ENCODE peak calls at places on chromosomes 12 and 14, in seven cellular contexts. One of them, this sample, is unnamed.

GRCh38 chr12:63779498-63780481 is at the start of gene RXYLT1:
- DNase-seq in HepG2: peak
- DNase-seq in brain microvascular endothelial cell: peak
- DNase-seq in AG04450: peak
- DNase-seq in DND-41: peak
- DNase-seq in left lung: peak
- DNase-seq in cardiac muscle cell: peak
- DNase-seq in this sample: peak

GRCh38 chr12:68932701-68933563 is at the start of gene CPM:
- DNase-seq in brain microvascular endothelial cell: peak
- DNase-seq in left lung: peak
- DNase-seq in HepG2: no peak
- DNase-seq in cardiac muscle cell: peak
- DNase-seq in DND-41: no peak
- DNase-seq in AG04450: no peak
- DNase-seq in this sample: peak

GRCh38 chr12:90233168-90234100 is 524.8 kb upstream of the ATP2B1 start:
- DNase-seq in HepG2: no peak
- DNase-seq in left lung: no peak
- DNase-seq in DND-41: no peak
- DNase-seq in brain microvascular endothelial cell: no peak
- DNase-seq in cardiac muscle cell: peak
- DNase-seq in AG04450: no peak
- DNase-seq in this sample: no peak

GRCh38 chr12:124861492-124861891 is 2.2 kb downstream of the SCARB1 start:
- DNase-seq in cardiac muscle cell: peak
- DNase-seq in left lung: no peak
- DNase-seq in DND-41: no peak
- DNase-seq in AG04450: no peak
- DNase-seq in brain microvascular endothelial cell: peak
- DNase-seq in HepG2: no peak
- DNase-seq in this sample: peak

GRCh38 chr14:59195898-59196297 is 7.4 kb downstream of the DAAM1 start:
- DNase-seq in DND-41: no peak
- DNase-seq in HepG2: no peak
- DNase-seq in AG04450: no peak
- DNase-seq in cardiac muscle cell: no peak
- DNase-seq in left lung: no peak
- DNase-seq in brain microvascular endothelial cell: no peak
- DNase-seq in this sample: no peak

GRCh38 chr14:86050072-86050683 is 520.2 kb downstream of the FLRT2 start:
- DNase-seq in AG04450: no peak
- DNase-seq in cardiac muscle cell: no peak
- DNase-seq in brain microvascular endothelial cell: no peak
- DNase-seq in DND-41: no peak
- DNase-seq in left lung: no peak
- DNase-seq in HepG2: no peak
- DNase-seq in this sample: no peak

GRCh38 chr14:58752782-58753181 is 115.0 kb downstream of the DACT1 start:
- DNase-seq in DND-41: no peak
- DNase-seq in left lung: peak
- DNase-seq in AG04450: no peak
- DNase-seq in brain microvascular endothelial cell: no peak
- DNase-seq in HepG2: peak
- DNase-seq in cardiac muscle cell: peak
- DNase-seq in this sample: no peak

GRCh38 chr14:101599234-101599885 is 38.1 kb downstream of the DIO3 start:
- DNase-seq in cardiac muscle cell: no peak
- DNase-seq in DND-41: peak
- DNase-seq in left lung: no peak
- DNase-seq in AG04450: no peak
- DNase-seq in brain microvascular endothelial cell: no peak
- DNase-seq in HepG2: no peak
- DNase-seq in this sample: no peak

GRCh38 chr14:101790232-101790631 is 28.7 kb downstream of the PPP2R5C start:
- DNase-seq in HepG2: no peak
- DNase-seq in brain microvascular endothelial cell: no peak
- DNase-seq in left lung: no peak
- DNase-seq in cardiac muscle cell: no peak
- DNase-seq in DND-41: no peak
- DNase-seq in AG04450: no peak
- DNase-seq in this sample: no peak

GRCh38 chr14:67926821-67927220 is 107.2 kb downstream of the RAD51B start:
- DNase-seq in DND-41: no peak
- DNase-seq in brain microvascular endothelial cell: peak
- DNase-seq in AG04450: no peak
- DNase-seq in left lung: no peak
- DNase-seq in cardiac muscle cell: no peak
- DNase-seq in HepG2: no peak
- DNase-seq in this sample: no peak

GRCh38 chr12:52837341-52837741 is 3.2 kb upstream of the KRT79 start:
- DNase-seq in AG04450: peak
- DNase-seq in brain microvascular endothelial cell: peak
- DNase-seq in cardiac muscle cell: peak
- DNase-seq in HepG2: no peak
- DNase-seq in left lung: no peak
- DNase-seq in DND-41: no peak
- DNase-seq in this sample: peak

GRCh38 chr12:32089156-32089950 is 17.3 kb upstream of the BICD1 start:
- DNase-seq in brain microvascular endothelial cell: no peak
- DNase-seq in cardiac muscle cell: no peak
- DNase-seq in left lung: no peak
- DNase-seq in HepG2: no peak
- DNase-seq in AG04450: no peak
- DNase-seq in DND-41: no peak
- DNase-seq in this sample: no peak

GRCh38 chr12:57821474-57822214 is 3.1 kb upstream of the AVIL start:
- DNase-seq in cardiac muscle cell: no peak
- DNase-seq in brain microvascular endothelial cell: no peak
- DNase-seq in DND-41: no peak
- DNase-seq in AG04450: no peak
- DNase-seq in HepG2: no peak
- DNase-seq in left lung: no peak
- DNase-seq in this sample: no peak

GRCh38 chr14:33862261-33862802 is 88.5 kb downstream of the EGLN3 start:
- DNase-seq in HepG2: no peak
- DNase-seq in DND-41: no peak
- DNase-seq in AG04450: no peak
- DNase-seq in brain microvascular endothelial cell: no peak
- DNase-seq in cardiac muscle cell: no peak
- DNase-seq in left lung: no peak
- DNase-seq in this sample: no peak

GRCh38 chr12:121713257-121714155 is 954 bp downstream of the TMEM120B start:
- DNase-seq in left lung: peak
- DNase-seq in cardiac muscle cell: peak
- DNase-seq in HepG2: no peak
- DNase-seq in DND-41: no peak
- DNase-seq in brain microvascular endothelial cell: no peak
- DNase-seq in AG04450: no peak
- DNase-seq in this sample: no peak

GRCh38 chr14:71206766-71207371 is 299.6 kb downstream of the PCNX1 start:
- DNase-seq in DND-41: no peak
- DNase-seq in HepG2: no peak
- DNase-seq in left lung: no peak
- DNase-seq in AG04450: peak
- DNase-seq in brain microvascular endothelial cell: peak
- DNase-seq in cardiac muscle cell: peak
- DNase-seq in this sample: peak

GRCh38 chr14:59244581-59244980 is 56.1 kb downstream of the DAAM1 start:
- DNase-seq in HepG2: no peak
- DNase-seq in cardiac muscle cell: no peak
- DNase-seq in AG04450: no peak
- DNase-seq in left lung: no peak
- DNase-seq in DND-41: no peak
- DNase-seq in brain microvascular endothelial cell: no peak
- DNase-seq in this sample: no peak

GRCh38 chr12:50283230-50283923 is at the start of gene LIMA1:
- DNase-seq in AG04450: peak
- DNase-seq in brain microvascular endothelial cell: peak
- DNase-seq in left lung: peak
- DNase-seq in cardiac muscle cell: peak
- DNase-seq in DND-41: peak
- DNase-seq in HepG2: peak
- DNase-seq in this sample: peak
- TF ChIP-seq CTCF in AG04450: peak
- TF ChIP-seq CTCF in brain microvascular endothelial cell: no peak
- TF ChIP-seq CTCF in left lung: no peak
- TF ChIP-seq CTCF in cardiac muscle cell: no peak
- TF ChIP-seq CTCF in DND-41: peak
- TF ChIP-seq CTCF in HepG2: peak
- TF ChIP-seq CTCF in this sample: peak

DNA sequence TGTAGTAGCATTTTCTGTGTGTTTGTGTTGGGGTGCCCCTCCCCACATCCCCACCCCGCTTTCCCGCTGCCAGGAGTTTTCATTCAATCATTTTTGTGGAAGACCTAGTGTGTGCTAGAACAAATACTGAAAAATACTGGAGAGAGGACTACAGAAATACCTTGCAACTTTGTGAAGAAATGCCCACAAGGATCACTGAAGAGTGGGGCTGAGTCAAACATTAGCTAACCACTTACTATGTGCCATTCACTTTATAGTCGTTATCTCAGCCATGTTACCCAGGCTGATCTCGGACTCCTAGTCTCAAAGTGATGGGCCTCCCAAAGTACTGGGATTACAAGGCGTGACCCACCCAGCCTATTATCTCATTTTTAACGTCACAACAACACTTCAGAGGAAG is 559 bp upstream of the LMBR1L start:
- DNase-seq in DND-41: no peak
- DNase-seq in AG04450: no peak
- DNase-seq in HepG2: no peak
- DNase-seq in brain microvascular endothelial cell: no peak
- DNase-seq in cardiac muscle cell: no peak
- DNase-seq in left lung: no peak
- DNase-seq in this sample: no peak
- H3K4me3 ChIP-seq in DND-41: peak
- H3K4me3 ChIP-seq in AG04450: peak
- H3K4me3 ChIP-seq in HepG2: peak
- H3K4me3 ChIP-seq in brain microvascular endothelial cell: peak
- H3K4me3 ChIP-seq in cardiac muscle cell: peak
- H3K4me3 ChIP-seq in left lung: peak
- H3K4me3 ChIP-seq in this sample: peak

GRCh38 chr12:13443498-13443897 is 247.0 kb downstream of the EMP1 start:
- DNase-seq in DND-41: no peak
- DNase-seq in left lung: no peak
- DNase-seq in AG04450: no peak
- DNase-seq in brain microvascular endothelial cell: no peak
- DNase-seq in HepG2: no peak
- DNase-seq in cardiac muscle cell: no peak
- DNase-seq in this sample: no peak

GRCh38 chr12:13443028-13443427 is 246.5 kb downstream of the EMP1 start:
- DNase-seq in AG04450: no peak
- DNase-seq in cardiac muscle cell: no peak
- DNase-seq in brain microvascular endothelial cell: no peak
- DNase-seq in DND-41: no peak
- DNase-seq in HepG2: no peak
- DNase-seq in left lung: no peak
- DNase-seq in this sample: no peak

GRCh38 chr12:13440844-13441243 is 244.3 kb downstream of the EMP1 start:
- DNase-seq in cardiac muscle cell: no peak
- DNase-seq in DND-41: no peak
- DNase-seq in brain microvascular endothelial cell: no peak
- DNase-seq in HepG2: no peak
- DNase-seq in AG04450: no peak
- DNase-seq in left lung: no peak
- DNase-seq in this sample: no peak

GRCh38 chr12:13442457-13442856 is 245.9 kb downstream of the EMP1 start:
- DNase-seq in left lung: no peak
- DNase-seq in HepG2: no peak
- DNase-seq in AG04450: no peak
- DNase-seq in DND-41: no peak
- DNase-seq in cardiac muscle cell: no peak
- DNase-seq in brain microvascular endothelial cell: no peak
- DNase-seq in this sample: no peak

DNA sequence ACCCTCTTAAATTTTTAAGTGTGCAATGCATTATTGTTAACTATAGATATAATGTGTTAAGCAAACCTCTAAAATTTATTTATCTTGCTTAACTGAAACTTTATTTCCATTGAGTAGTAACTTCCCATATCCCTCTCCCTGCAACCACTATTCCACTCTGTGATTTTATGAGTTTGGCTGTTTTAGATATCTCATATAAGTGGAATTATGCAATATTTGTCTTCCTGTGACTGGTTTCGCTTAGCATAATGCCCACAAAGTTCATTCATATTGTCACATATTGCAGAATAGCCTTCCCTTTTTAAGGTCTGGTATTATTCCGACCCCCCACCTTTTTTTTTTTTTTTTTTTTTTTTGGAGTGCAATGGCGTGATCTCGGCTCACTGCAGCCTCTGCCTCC is 247.6 kb downstream of the EMP1 start:
- DNase-seq in DND-41: no peak
- DNase-seq in brain microvascular endothelial cell: no peak
- DNase-seq in cardiac muscle cell: peak
- DNase-seq in left lung: no peak
- DNase-seq in HepG2: no peak
- DNase-seq in AG04450: no peak
- DNase-seq in this sample: no peak
- TF ChIP-seq CTCF in DND-41: no peak
- TF ChIP-seq CTCF in brain microvascular endothelial cell: no peak
- TF ChIP-seq CTCF in cardiac muscle cell: no peak
- TF ChIP-seq CTCF in left lung: no peak
- TF ChIP-seq CTCF in HepG2: no peak
- TF ChIP-seq CTCF in AG04450: no peak
- TF ChIP-seq CTCF in this sample: no peak

GRCh38 chr12:70252832-70253231 is 9.6 kb downstream of the CNOT2 start:
- DNase-seq in DND-41: no peak
- DNase-seq in left lung: no peak
- DNase-seq in HepG2: no peak
- DNase-seq in cardiac muscle cell: no peak
- DNase-seq in brain microvascular endothelial cell: no peak
- DNase-seq in AG04450: no peak
- DNase-seq in this sample: no peak

GRCh38 chr12:70251226-70251625 is 8.0 kb downstream of the CNOT2 start:
- DNase-seq in HepG2: no peak
- DNase-seq in AG04450: no peak
- DNase-seq in cardiac muscle cell: no peak
- DNase-seq in left lung: no peak
- DNase-seq in DND-41: no peak
- DNase-seq in brain microvascular endothelial cell: no peak
- DNase-seq in this sample: no peak

GRCh38 chr12:70254225-70254624 is 11.0 kb downstream of the CNOT2 start:
- DNase-seq in brain microvascular endothelial cell: no peak
- DNase-seq in left lung: no peak
- DNase-seq in AG04450: no peak
- DNase-seq in DND-41: no peak
- DNase-seq in HepG2: no peak
- DNase-seq in cardiac muscle cell: no peak
- DNase-seq in this sample: no peak

GRCh38 chr12:70255311-70255710 is 12.1 kb downstream of the CNOT2 start:
- DNase-seq in HepG2: no peak
- DNase-seq in DND-41: no peak
- DNase-seq in left lung: no peak
- DNase-seq in cardiac muscle cell: peak
- DNase-seq in AG04450: no peak
- DNase-seq in brain microvascular endothelial cell: no peak
- DNase-seq in this sample: peak

DNA sequence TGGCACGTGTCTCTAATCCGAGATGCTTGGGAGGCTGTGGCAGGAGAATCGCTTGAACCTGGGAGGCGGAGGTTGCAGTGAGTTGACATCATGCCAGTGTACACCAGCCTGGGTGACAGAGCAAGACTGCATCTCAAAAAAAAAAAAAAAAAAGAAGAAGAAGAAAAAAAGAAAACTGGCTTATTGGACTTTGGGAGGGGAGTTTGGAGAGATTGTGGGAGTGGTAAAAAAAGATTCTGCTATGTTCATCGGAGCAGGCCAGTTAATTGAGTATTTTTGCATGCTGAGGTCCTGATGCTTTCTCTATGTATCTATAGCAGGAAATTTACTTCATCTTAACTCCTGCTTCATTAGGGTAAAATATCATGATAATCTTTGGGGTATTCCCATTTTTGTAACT is 11.6 kb downstream of the CNOT2 start:
- DNase-seq in AG04450: no peak
- DNase-seq in left lung: no peak
- DNase-seq in DND-41: no peak
- DNase-seq in brain microvascular endothelial cell: no peak
- DNase-seq in cardiac muscle cell: no peak
- DNase-seq in HepG2: no peak
- DNase-seq in this sample: no peak
- H3K4me3 ChIP-seq in AG04450: no peak
- H3K4me3 ChIP-seq in left lung: no peak
- H3K4me3 ChIP-seq in DND-41: no peak
- H3K4me3 ChIP-seq in brain microvascular endothelial cell: no peak
- H3K4me3 ChIP-seq in cardiac muscle cell: no peak
- H3K4me3 ChIP-seq in HepG2: no peak
- H3K4me3 ChIP-seq in this sample: no peak